ENCODE peak calls at places on chromosomes 16 and 17, in eight cellular contexts. One of them, this sample, is unnamed.
A peak's percentile ranks its signal among the peaks of the same experiment; 100 is the strongest.

GRCh38 chr16:11955713-11956123 is 9.3 kb upstream of the TNFRSF17 start:
- DNase-seq in RWPE1: peak; percentile 78
- DNase-seq in GM13977: no peak
- DNase-seq in fibroblast of mammary gland: peak; percentile 98
- DNase-seq in SK-N-SH: no peak
- DNase-seq in ascending aorta: no peak
- DNase-seq in cardiac fibroblast: peak; percentile 79
- DNase-seq in tibial nerve: no peak
- DNase-seq in this sample: no peak

GRCh38 chr16:16158082-16158658 is 65.1 kb downstream of the ABCC6 start:
- DNase-seq in RWPE1: no peak
- DNase-seq in GM13977: no peak
- DNase-seq in fibroblast of mammary gland: no peak
- DNase-seq in SK-N-SH: no peak
- DNase-seq in ascending aorta: no peak
- DNase-seq in cardiac fibroblast: no peak
- DNase-seq in tibial nerve: no peak
- DNase-seq in this sample: no peak

GRCh38 chr16:54829691-54830090 is 101.0 kb upstream of the IRX5 start:
- DNase-seq in RWPE1: no peak
- DNase-seq in GM13977: no peak
- DNase-seq in fibroblast of mammary gland: no peak
- DNase-seq in SK-N-SH: no peak
- DNase-seq in ascending aorta: no peak
- DNase-seq in cardiac fibroblast: no peak
- DNase-seq in tibial nerve: no peak
- DNase-seq in this sample: no peak

GRCh38 chr16:87581867-87582220 is 20.5 kb upstream of the JPH3 start:
- DNase-seq in RWPE1: peak; percentile 94
- DNase-seq in GM13977: no peak
- DNase-seq in fibroblast of mammary gland: peak; percentile 99
- DNase-seq in SK-N-SH: peak; percentile 58
- DNase-seq in ascending aorta: peak; percentile 95
- DNase-seq in cardiac fibroblast: peak; percentile 98
- DNase-seq in tibial nerve: peak; percentile 91
- DNase-seq in this sample: no peak

GRCh38 chr17:38693700-38694329 is 11.3 kb upstream of the MLLT6 start:
- DNase-seq in RWPE1: no peak
- DNase-seq in GM13977: no peak
- DNase-seq in fibroblast of mammary gland: peak; percentile 88
- DNase-seq in SK-N-SH: peak; percentile 78
- DNase-seq in ascending aorta: peak; percentile 88
- DNase-seq in cardiac fibroblast: peak; percentile 51
- DNase-seq in tibial nerve: peak; percentile 89
- DNase-seq in this sample: no peak

GRCh38 chr17:64638552-64639198 is 23.4 kb downstream of the SMURF2 start:
- DNase-seq in RWPE1: no peak
- DNase-seq in GM13977: no peak
- DNase-seq in fibroblast of mammary gland: peak; percentile 32
- DNase-seq in SK-N-SH: no peak
- DNase-seq in ascending aorta: no peak
- DNase-seq in cardiac fibroblast: peak; percentile 60
- DNase-seq in tibial nerve: no peak
- DNase-seq in this sample: no peak

GRCh38 chr17:71180801-71181385 is 939.9 kb upstream of the SOX9 start:
- DNase-seq in RWPE1: no peak
- DNase-seq in GM13977: no peak
- DNase-seq in fibroblast of mammary gland: peak; percentile 60
- DNase-seq in SK-N-SH: peak; percentile 33
- DNase-seq in ascending aorta: no peak
- DNase-seq in cardiac fibroblast: peak; percentile 9
- DNase-seq in tibial nerve: no peak
- DNase-seq in this sample: no peak

GRCh38 chr16:66698046-66698445 is 1.5 kb upstream of the CMTM4 start:
- DNase-seq in RWPE1: no peak
- DNase-seq in GM13977: no peak
- DNase-seq in fibroblast of mammary gland: no peak
- DNase-seq in SK-N-SH: no peak
- DNase-seq in ascending aorta: no peak
- DNase-seq in cardiac fibroblast: no peak
- DNase-seq in tibial nerve: no peak
- DNase-seq in this sample: no peak

GRCh38 chr16:55853114-55853513 is 20.2 kb upstream of the CES1 start:
- DNase-seq in RWPE1: no peak
- DNase-seq in GM13977: no peak
- DNase-seq in fibroblast of mammary gland: peak; percentile 52
- DNase-seq in SK-N-SH: no peak
- DNase-seq in ascending aorta: no peak
- DNase-seq in cardiac fibroblast: peak; percentile 23
- DNase-seq in tibial nerve: no peak
- DNase-seq in this sample: no peak

GRCh38 chr17:19805006-19805405 is 56.9 kb upstream of the ALDH3A1 start:
- DNase-seq in RWPE1: no peak
- DNase-seq in GM13977: no peak
- DNase-seq in fibroblast of mammary gland: peak; percentile 16
- DNase-seq in SK-N-SH: no peak
- DNase-seq in ascending aorta: no peak
- DNase-seq in cardiac fibroblast: no peak
- DNase-seq in tibial nerve: no peak
- DNase-seq in this sample: no peak

GRCh38 chr16:51404386-51404785 is 253.3 kb upstream of the SALL1 start:
- DNase-seq in RWPE1: no peak
- DNase-seq in GM13977: no peak
- DNase-seq in fibroblast of mammary gland: peak; percentile 78
- DNase-seq in SK-N-SH: no peak
- DNase-seq in ascending aorta: no peak
- DNase-seq in cardiac fibroblast: peak; percentile 39
- DNase-seq in tibial nerve: no peak
- DNase-seq in this sample: no peak

GRCh38 chr17:7839199-7839889 is 5.3 kb downstream of the KDM6B start:
- DNase-seq in RWPE1: no peak
- DNase-seq in GM13977: no peak
- DNase-seq in fibroblast of mammary gland: no peak
- DNase-seq in SK-N-SH: no peak
- DNase-seq in ascending aorta: no peak
- DNase-seq in cardiac fibroblast: no peak
- DNase-seq in tibial nerve: no peak
- DNase-seq in this sample: no peak

GRCh38 chr17:9434502-9435113 is 141.0 kb downstream of the STX8 start:
- DNase-seq in RWPE1: no peak
- DNase-seq in GM13977: no peak
- DNase-seq in fibroblast of mammary gland: peak; percentile 8
- DNase-seq in SK-N-SH: no peak
- DNase-seq in ascending aorta: no peak
- DNase-seq in cardiac fibroblast: no peak
- DNase-seq in tibial nerve: no peak
- DNase-seq in this sample: no peak

GRCh38 chr16:70687671-70688265 is 1.9 kb upstream of the MTSS2 start:
- DNase-seq in RWPE1: no peak
- DNase-seq in GM13977: no peak
- DNase-seq in fibroblast of mammary gland: no peak
- DNase-seq in SK-N-SH: no peak
- DNase-seq in ascending aorta: no peak
- DNase-seq in cardiac fibroblast: no peak
- DNase-seq in tibial nerve: no peak
- DNase-seq in this sample: no peak

GRCh38 chr17:1997587-1998425 is 27.3 kb downstream of the RTN4RL1 start:
- DNase-seq in RWPE1: no peak
- DNase-seq in GM13977: no peak
- DNase-seq in fibroblast of mammary gland: no peak
- DNase-seq in SK-N-SH: no peak
- DNase-seq in ascending aorta: no peak
- DNase-seq in cardiac fibroblast: no peak
- DNase-seq in tibial nerve: no peak
- DNase-seq in this sample: peak; percentile 43

GRCh38 chr17:77257169-77257568 is 116.4 kb downstream of the SEC14L1 start:
- DNase-seq in RWPE1: no peak
- DNase-seq in GM13977: no peak
- DNase-seq in fibroblast of mammary gland: no peak
- DNase-seq in SK-N-SH: no peak
- DNase-seq in ascending aorta: no peak
- DNase-seq in cardiac fibroblast: no peak
- DNase-seq in tibial nerve: no peak
- DNase-seq in this sample: no peak

GRCh38 chr17:77254961-77255741 is 114.4 kb downstream of the SEC14L1 start:
- DNase-seq in RWPE1: peak; percentile 92
- DNase-seq in GM13977: no peak
- DNase-seq in fibroblast of mammary gland: peak; percentile 62
- DNase-seq in SK-N-SH: peak; percentile 68
- DNase-seq in ascending aorta: peak; percentile 70
- DNase-seq in cardiac fibroblast: peak; percentile 79
- DNase-seq in tibial nerve: no peak
- DNase-seq in this sample: no peak

GRCh38 chr17:77257596-77258458 is 117.1 kb downstream of the SEC14L1 start:
- DNase-seq in RWPE1: no peak
- DNase-seq in GM13977: no peak
- DNase-seq in fibroblast of mammary gland: no peak
- DNase-seq in SK-N-SH: no peak
- DNase-seq in ascending aorta: no peak
- DNase-seq in cardiac fibroblast: no peak
- DNase-seq in tibial nerve: no peak
- DNase-seq in this sample: no peak

GRCh38 chr17:77258638-77259037 is 117.9 kb downstream of the SEC14L1 start:
- DNase-seq in RWPE1: no peak
- DNase-seq in GM13977: no peak
- DNase-seq in fibroblast of mammary gland: no peak
- DNase-seq in SK-N-SH: no peak
- DNase-seq in ascending aorta: no peak
- DNase-seq in cardiac fibroblast: no peak
- DNase-seq in tibial nerve: no peak
- DNase-seq in this sample: no peak

GRCh38 chr17:77256710-77257109 is 115.9 kb downstream of the SEC14L1 start:
- DNase-seq in RWPE1: no peak
- DNase-seq in GM13977: no peak
- DNase-seq in fibroblast of mammary gland: no peak
- DNase-seq in SK-N-SH: no peak
- DNase-seq in ascending aorta: no peak
- DNase-seq in cardiac fibroblast: no peak
- DNase-seq in tibial nerve: no peak
- DNase-seq in this sample: no peak
- TF ChIP-seq CTCF in RWPE1: no peak
- TF ChIP-seq CTCF in GM13977: peak; percentile 12
- TF ChIP-seq CTCF in fibroblast of mammary gland: no peak
- TF ChIP-seq CTCF in SK-N-SH: peak; percentile 30
- TF ChIP-seq CTCF in ascending aorta: no peak
- TF ChIP-seq CTCF in cardiac fibroblast: no peak
- TF ChIP-seq CTCF in tibial nerve: no peak
- TF ChIP-seq CTCF in this sample: no peak

DNA sequence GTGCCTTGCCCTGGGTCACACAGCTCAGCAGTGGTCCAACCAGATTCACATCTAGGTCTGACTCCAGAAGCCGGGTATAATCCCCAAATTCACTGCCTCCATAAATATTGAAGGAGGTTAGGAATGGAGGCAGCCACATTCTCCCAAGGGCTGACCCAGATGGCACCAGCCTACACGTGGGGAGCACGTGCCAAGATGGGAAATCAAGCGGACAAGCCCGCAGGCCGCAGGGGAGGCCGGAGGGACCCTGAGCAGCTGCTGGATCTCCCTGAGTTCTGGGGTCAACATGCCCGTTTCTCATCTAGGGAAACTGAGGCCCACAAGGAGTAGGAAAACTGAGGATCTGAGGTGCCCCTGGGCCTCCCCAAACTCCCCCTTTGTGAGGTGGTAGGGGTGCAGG is 32.2 kb upstream of the CNEP1R1 start:
- DNase-seq in RWPE1: no peak
- DNase-seq in GM13977: no peak
- DNase-seq in fibroblast of mammary gland: no peak
- DNase-seq in SK-N-SH: no peak
- DNase-seq in ascending aorta: no peak
- DNase-seq in cardiac fibroblast: no peak
- DNase-seq in tibial nerve: no peak
- DNase-seq in this sample: no peak
- TF ChIP-seq CTCF in RWPE1: no peak
- TF ChIP-seq CTCF in GM13977: no peak
- TF ChIP-seq CTCF in fibroblast of mammary gland: no peak
- TF ChIP-seq CTCF in SK-N-SH: no peak
- TF ChIP-seq CTCF in ascending aorta: no peak
- TF ChIP-seq CTCF in cardiac fibroblast: no peak
- TF ChIP-seq CTCF in tibial nerve: no peak
- TF ChIP-seq CTCF in this sample: no peak

GRCh38 chr17:44467108-44467507 is 36.1 kb downstream of the GPATCH8 start:
- DNase-seq in RWPE1: no peak
- DNase-seq in GM13977: no peak
- DNase-seq in fibroblast of mammary gland: no peak
- DNase-seq in SK-N-SH: no peak
- DNase-seq in ascending aorta: no peak
- DNase-seq in cardiac fibroblast: no peak
- DNase-seq in tibial nerve: no peak
- DNase-seq in this sample: no peak
- TF ChIP-seq CTCF in RWPE1: no peak
- TF ChIP-seq CTCF in GM13977: no peak
- TF ChIP-seq CTCF in fibroblast of mammary gland: no peak
- TF ChIP-seq CTCF in SK-N-SH: no peak
- TF ChIP-seq CTCF in ascending aorta: no peak
- TF ChIP-seq CTCF in cardiac fibroblast: no peak
- TF ChIP-seq CTCF in tibial nerve: no peak
- TF ChIP-seq CTCF in this sample: no peak

GRCh38 chr17:44581868-44582267 is 24.6 kb downstream of the FZD2 start:
- DNase-seq in RWPE1: no peak
- DNase-seq in GM13977: no peak
- DNase-seq in fibroblast of mammary gland: peak; percentile 32
- DNase-seq in SK-N-SH: peak; percentile 68
- DNase-seq in ascending aorta: no peak
- DNase-seq in cardiac fibroblast: peak; percentile 32
- DNase-seq in tibial nerve: no peak
- DNase-seq in this sample: no peak
- TF ChIP-seq CTCF in RWPE1: no peak
- TF ChIP-seq CTCF in GM13977: peak; percentile 28
- TF ChIP-seq CTCF in fibroblast of mammary gland: peak; percentile 40
- TF ChIP-seq CTCF in SK-N-SH: peak; percentile 54
- TF ChIP-seq CTCF in ascending aorta: peak; percentile 12
- TF ChIP-seq CTCF in cardiac fibroblast: peak; percentile 33
- TF ChIP-seq CTCF in tibial nerve: no peak
- TF ChIP-seq CTCF in this sample: peak; percentile 16

DNA sequence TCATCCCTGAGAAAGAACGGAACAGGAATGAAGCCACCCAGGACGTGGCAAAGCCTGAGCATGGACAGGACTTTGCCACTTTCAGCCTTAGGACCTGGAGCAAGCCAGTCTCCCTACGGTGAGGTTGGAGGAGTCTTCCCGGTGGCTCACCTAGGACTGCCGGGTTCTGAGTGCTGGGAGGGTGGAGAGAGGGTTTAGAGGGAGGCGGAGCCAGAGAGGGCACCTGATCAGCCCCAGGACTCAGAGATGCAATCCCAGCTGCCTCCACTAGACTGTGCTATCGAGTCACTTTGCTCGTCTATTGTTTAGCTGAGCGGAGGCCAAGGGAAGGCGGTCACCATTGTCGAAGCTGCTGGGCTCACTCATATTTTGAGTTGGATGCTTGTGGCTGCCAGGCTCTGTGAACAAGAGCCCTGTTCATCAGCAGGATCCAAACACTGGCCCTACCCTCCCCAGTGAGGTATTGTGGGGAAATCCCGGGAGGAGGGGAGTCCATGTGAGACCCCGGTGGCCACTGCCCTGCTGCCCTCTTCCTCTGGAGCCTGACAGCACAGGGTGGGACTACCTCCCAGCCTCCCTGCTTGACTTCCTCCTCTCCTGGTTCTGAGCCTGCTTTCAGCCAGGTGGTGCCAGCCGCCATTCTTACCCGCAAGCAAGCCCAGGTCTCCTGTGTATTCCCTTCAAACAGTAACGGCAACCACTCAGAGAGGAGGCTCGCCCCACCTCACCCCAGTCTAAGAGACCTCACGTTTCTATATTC is 7.0 kb downstream of the KRT14 start:
- DNase-seq in RWPE1: peak; percentile 89
- DNase-seq in GM13977: peak; percentile 93
- DNase-seq in fibroblast of mammary gland: peak; percentile 74
- DNase-seq in SK-N-SH: peak; percentile 90
- DNase-seq in ascending aorta: peak; percentile 90
- DNase-seq in cardiac fibroblast: peak; percentile 85
- DNase-seq in tibial nerve: peak; percentile 84
- DNase-seq in this sample: peak; percentile 90
- TF ChIP-seq CTCF in RWPE1: peak; percentile 96
- TF ChIP-seq CTCF in GM13977: peak; percentile 65
- TF ChIP-seq CTCF in fibroblast of mammary gland: peak; percentile 93
- TF ChIP-seq CTCF in SK-N-SH: peak; percentile 62
- TF ChIP-seq CTCF in ascending aorta: peak; percentile 82
- TF ChIP-seq CTCF in cardiac fibroblast: peak; percentile 94
- TF ChIP-seq CTCF in tibial nerve: peak; percentile 81
- TF ChIP-seq CTCF in this sample: peak; percentile 75

This sample was measured in neural crest cell.